ENCODE peak calls at places on chromosomes 4 and X, in ten cellular contexts. J is NCI-H2029 treated with DMSO at 0.1 percent for 48 hours; O is AG04450; R is activated CD4-positive, alpha-beta T cell treated with anti-CD3 and anti-CD28 coated beads, Interleukin-2, amount 50 U/mL, for 1 hour; G is lower lobe of right lung; V is H54; D is memory B cell; K is T-helper 2 cell; X is posterior cingulate gyrus; P is COR-L47. N is an unnamed sample.

GRCh38 chr4:74822603-74823002 is 28.3 kb upstream of the BTC start:
- DNase-seq in G (no peak), J (no peak), R (no peak), K (no peak), P (no peak), X (no peak), O (no peak), V (no peak), D (no peak), N (no peak)

GRCh38 chrX:40247848-40248622 is 150.3 kb upstream of the BCOR start:
- DNase-seq in G (no peak), D (no peak), R (no peak), O (no peak), V (no peak), P (no peak), X (no peak), J (no peak), K (no peak), N (no peak)

GRCh38 chr4:66565796-66566195 is 895.5 kb upstream of the EPHA5 start:
- DNase-seq in D (no peak), J (no peak), P (no peak), V (no peak), O (no peak), R (no peak), K (no peak), X (no peak), G (no peak), N (no peak)

GRCh38 chr4:56976878-56977320 is 507 bp downstream of the NOA1 start:
- DNase-seq in V (no peak), G (peak; percentile 83), O (no peak), R (peak; percentile 59), P (peak; percentile 47), K (peak; percentile 36), D (peak; percentile 56), X (peak; percentile 41), J (no peak), N (peak; percentile 30)

GRCh38 chr4:186240848-186241491 is 13.7 kb downstream of the KLKB1 start:
- DNase-seq in P (no peak), K (no peak), X (no peak), G (no peak), O (no peak), D (no peak), R (no peak), V (no peak), J (no peak), N (no peak)

GRCh38 chr4:81971637-81972036 is 402.2 kb downstream of the HNRNPD start:
- DNase-seq in O (no peak), D (no peak), K (no peak), X (no peak), V (no peak), P (no peak), J (no peak), G (no peak), R (no peak), N (no peak)

GRCh38 chr4:118322831-118323502 is 29.8 kb downstream of the PRSS12 start:
- DNase-seq in P (no peak), G (no peak), K (no peak), V (no peak), D (no peak), O (no peak), J (no peak), R (no peak), X (no peak), N (no peak)

GRCh38 chrX:56763556-56764152 is 34.6 kb downstream of the NBDY start:
- DNase-seq in D (peak; percentile 71), K (no peak), O (no peak), R (peak; percentile 31), P (no peak), G (no peak), V (no peak), X (peak; percentile 65), J (no peak), N (peak; percentile 71)

GRCh38 chrX:15216280-15216679 is 53.6 kb downstream of the ASB9 start:
- DNase-seq in D (no peak), G (no peak), P (no peak), V (no peak), R (no peak), X (no peak), J (no peak), K (no peak), O (no peak), N (no peak)

GRCh38 chrX:3312109-3312508 is 34.3 kb downstream of the MXRA5 start:
- DNase-seq in O (no peak), P (no peak), R (no peak), X (no peak), K (no peak), D (no peak), G (no peak), V (no peak), J (no peak), N (no peak)

GRCh38 chr4:65798498-65799127 is 128.3 kb upstream of the EPHA5 start:
- DNase-seq in O (no peak), X (no peak), P (no peak), K (no peak), G (no peak), J (no peak), R (no peak), V (no peak), D (no peak), N (no peak)

GRCh38 chrX:54157561-54157960 is 25.5 kb downstream of the FAM120C start:
- DNase-seq in K (no peak), P (no peak), J (no peak), D (no peak), O (no peak), V (no peak), X (no peak), R (no peak), G (no peak), N (no peak)

GRCh38 chr4:32203340-32203739 is 1483.2 kb downstream of the PCDH7 start:
- DNase-seq in R (no peak), V (no peak), D (no peak), G (no peak), J (no peak), O (no peak), X (no peak), K (no peak), P (no peak), N (no peak)

GRCh38 chr4:6527259-6527658 is 47.7 kb upstream of the MAN2B2 start:
- DNase-seq in R (no peak), D (no peak), G (no peak), O (no peak), P (no peak), V (no peak), X (no peak), K (no peak), J (no peak), N (no peak)

GRCh38 chrX:12319012-12319519 is 180.8 kb downstream of the FRMPD4 start:
- DNase-seq in X (no peak), O (no peak), K (no peak), J (no peak), R (no peak), G (no peak), D (no peak), V (no peak), P (no peak), N (no peak)

GRCh38 chr4:71441186-71442169 is 102.7 kb downstream of the SLC4A4 start:
- DNase-seq in D (no peak), J (no peak), G (no peak), X (no peak), O (no peak), R (no peak), V (no peak), K (no peak), P (no peak), N (peak; percentile 21)

GRCh38 chrX:46577116-46578005 is 3.8 kb downstream of the CHST7 start:
- DNase-seq in K (no peak), D (no peak), V (no peak), R (no peak), P (no peak), O (no peak), X (no peak), J (no peak), G (no peak), N (no peak)

GRCh38 chr4:141571368-141571767 is 65.0 kb upstream of the IL15 start:
- DNase-seq in V (no peak), D (no peak), X (no peak), K (no peak), R (no peak), O (no peak), G (no peak), P (no peak), J (no peak), N (no peak)